ENCODE peak calls at places on chromosomes 2 and 18, in eight cellular contexts. D is Peyer's patch; B is heart left ventricle; L is CD8-positive, alpha-beta memory T cell; C is fibroblast of lung; Z is SJSA1; K is mammary epithelial cell; Y is right lobe of liver. T is an unnamed sample.

GRCh38 chr18:55179460-55180195 is 220.4 kb upstream of the CCDC68 start:
- DNase-seq in D (no peak), B (no peak), L (no peak), C (peak; percentile 75), Z (no peak), K (no peak), Y (no peak), T (no peak)

GRCh38 chr2:237471457-237472186 is 15.4 kb upstream of the MLPH start:
- DNase-seq in D (no peak), B (peak; percentile 62), L (no peak), C (peak; percentile 45), Z (peak; percentile 72), K (no peak), Y (no peak), T (peak; percentile 58)

GRCh38 chr2:33498291-33498956 is 22.0 kb downstream of the RASGRP3 start:
- DNase-seq in D (no peak), B (no peak), L (no peak), C (peak; percentile 60), Z (no peak), K (no peak), Y (no peak), T (no peak)

GRCh38 chr2:156065912-156066311 is 266.6 kb downstream of the NR4A2 start:
- DNase-seq in D (no peak), B (no peak), L (no peak), C (no peak), Z (no peak), K (no peak), Y (no peak), T (no peak)

GRCh38 chr2:179274749-179275148 is 10.1 kb upstream of the SESTD1 start:
- DNase-seq in D (no peak), B (no peak), L (no peak), C (no peak), Z (no peak), K (no peak), Y (no peak), T (no peak)

GRCh38 chr18:12035481-12035880 is 54.2 kb downstream of the IMPA2 start:
- DNase-seq in D (no peak), B (no peak), L (no peak), C (no peak), Z (peak; percentile 26), K (no peak), Y (no peak), T (no peak)

GRCh38 chr2:30373881-30374302 is 73.2 kb upstream of the LCLAT1 start:
- DNase-seq in D (no peak), B (no peak), L (no peak), C (peak; percentile 77), Z (peak; percentile 67), K (peak; percentile 56), Y (no peak), T (no peak)

GRCh38 chr2:133790706-133791105 is 222.4 kb upstream of the NCKAP5 start:
- DNase-seq in D (no peak), B (no peak), L (no peak), C (peak; percentile 75), Z (no peak), K (no peak), Y (no peak), T (no peak)

GRCh38 chr18:48869591-48869990 is 81.2 kb downstream of the SMAD7 start:
- DNase-seq in D (no peak), B (peak; percentile 23), L (no peak), C (no peak), Z (no peak), K (no peak), Y (no peak), T (no peak)

GRCh38 chr2:10499275-10499907 is 51.3 kb upstream of the ODC1 start:
- DNase-seq in D (no peak), B (peak; percentile 10), L (no peak), C (no peak), Z (peak; percentile 21), K (peak; percentile 39), Y (no peak), T (no peak)

GRCh38 chr2:38073211-38074005 is 2.5 kb downstream of the CYP1B1 start:
- DNase-seq in D (no peak), B (no peak), L (no peak), C (peak; percentile 21), Z (no peak), K (no peak), Y (peak; percentile 63), T (no peak)

GRCh38 chr18:604771-605170 is 8.0 kb downstream of the CLUL1 start:
- DNase-seq in D (no peak), B (no peak), L (no peak), C (no peak), Z (no peak), K (no peak), Y (no peak), T (no peak)

GRCh38 chr2:216949685-216950397 is 90.0 kb upstream of the TNP1 start:
- DNase-seq in D (no peak), B (no peak), L (no peak), C (no peak), Z (no peak), K (no peak), Y (no peak), T (no peak)

GRCh38 chr18:39051013-39051412 is 1485.4 kb upstream of the CELF4 start:
- DNase-seq in D (no peak), B (no peak), L (no peak), C (peak; percentile 43), Z (no peak), K (peak; percentile 25), Y (no peak), T (no peak)

GRCh38 chr2:106336740-106337139 is 131.5 kb downstream of the RGPD3 start:
- DNase-seq in D (no peak), B (no peak), L (no peak), C (no peak), Z (no peak), K (no peak), Y (no peak), T (no peak)

DNA sequence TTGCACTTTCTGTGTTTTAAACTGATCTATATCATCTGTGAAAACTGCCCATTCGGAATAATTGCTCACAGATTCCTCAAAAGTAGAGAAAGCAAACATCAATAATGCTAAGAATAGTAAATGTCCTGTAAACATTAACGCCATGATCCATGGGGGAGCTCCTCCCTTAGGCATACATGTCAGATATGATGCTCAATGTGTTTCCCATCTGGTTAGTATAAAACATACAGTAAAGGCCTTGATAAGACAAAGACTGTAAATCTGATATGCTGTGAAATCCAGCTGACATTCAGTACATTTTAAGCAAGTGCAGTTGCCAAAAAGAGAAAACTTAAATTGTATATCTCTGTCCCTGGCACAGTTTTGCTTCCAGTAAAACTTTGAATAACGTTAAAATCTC is 2.1 kb downstream of the DSEL start:
- DNase-seq in D (no peak), B (no peak), L (no peak), C (no peak), Z (no peak), K (no peak), Y (no peak), T (no peak)
- H3K4me3 ChIP-seq in D (no peak overlapping the region), B (peak overlapping the region; percentile 68), L (no peak overlapping the region), C (peak overlapping the region; percentile 89), Z (no peak overlapping the region), K (no peak overlapping the region), Y (no peak overlapping the region), T (no peak overlapping the region)

GRCh38 chr2:149329068-149329467 is 1.3 kb upstream of the LYPD6 start:
- DNase-seq in D (no peak), B (no peak), L (no peak), C (no peak), Z (no peak), K (no peak), Y (no peak), T (no peak)

GRCh38 chr2:149331023-149331400 is 625 bp downstream of the LYPD6 start:
- DNase-seq in D (no peak), B (no peak), L (no peak), C (no peak), Z (no peak), K (no peak), Y (no peak), T (no peak)

GRCh38 chr2:149332364-149332763 is 2.0 kb downstream of the LYPD6 start:
- DNase-seq in D (no peak), B (no peak), L (no peak), C (no peak), Z (no peak), K (no peak), Y (no peak), T (no peak)

GRCh38 chr2:149329470-149330126 is 789 bp upstream of the LYPD6 start:
- DNase-seq in D (no peak), B (no peak), L (no peak), C (peak; percentile 67), Z (peak; percentile 70), K (peak; percentile 51), Y (peak; percentile 73), T (peak; percentile 59)

DNA sequence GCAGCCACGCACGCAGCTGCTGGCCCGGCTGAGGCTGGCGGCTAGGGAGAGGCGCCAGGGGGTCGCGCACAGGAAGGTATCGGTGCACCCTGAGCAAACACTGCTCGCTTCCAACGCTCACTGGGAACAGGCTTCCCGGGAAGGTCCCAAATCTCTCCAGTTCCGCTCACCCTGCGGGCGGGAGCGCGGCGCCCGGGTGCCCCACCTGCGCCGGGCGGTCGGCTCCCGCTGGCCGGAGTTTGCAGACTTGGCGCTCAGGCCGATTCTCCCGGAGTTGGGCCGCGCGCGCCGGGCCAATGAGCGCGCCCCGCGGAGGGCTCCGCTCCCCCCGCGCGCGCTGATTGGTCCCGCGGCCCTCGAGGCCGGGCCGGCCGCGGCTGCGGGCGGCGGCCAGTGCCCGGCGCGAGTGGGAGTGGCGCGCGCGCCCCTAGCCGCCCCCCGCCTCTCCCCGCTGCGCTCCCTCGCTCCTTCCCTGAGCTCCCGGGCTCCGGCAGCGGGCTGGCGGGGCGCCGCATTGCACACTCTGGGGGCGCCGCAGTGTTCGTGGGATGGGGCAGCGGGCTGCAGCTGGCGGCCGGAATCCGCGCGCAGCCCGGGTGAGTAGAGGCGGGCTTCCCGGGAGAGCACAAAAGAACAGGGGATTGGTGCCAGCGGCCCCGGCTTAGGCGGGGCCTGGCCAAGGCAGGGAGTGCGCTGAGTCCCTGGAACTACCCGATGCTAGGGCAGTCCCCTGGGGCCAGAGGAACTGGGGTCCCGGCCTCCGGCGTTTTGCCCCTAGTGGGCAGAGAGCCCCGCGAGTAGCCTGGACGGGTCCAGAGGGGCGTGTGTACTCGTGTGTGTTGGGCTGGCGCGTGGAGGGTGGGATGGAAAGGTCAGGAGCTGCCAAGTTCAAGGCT is at the start of gene LYPD6:
- DNase-seq in D (peak; percentile 84), B (peak; percentile 69), L (no peak), C (peak; percentile 76), Z (peak; percentile 67), K (peak; percentile 72), Y (peak; percentile 85), T (peak; percentile 73)
- H3K27ac ChIP-seq in D (peak within 1 kb of the TSS; percentile 60), B (no peak within 1 kb of the TSS), L (no peak within 1 kb of the TSS), C (no peak within 1 kb of the TSS), Z (peak within 1 kb of the TSS; percentile 40), K (no peak within 1 kb of the TSS), Y (peak within 1 kb of the TSS; percentile 48), T (peak within 1 kb of the TSS; percentile 67)

DNA sequence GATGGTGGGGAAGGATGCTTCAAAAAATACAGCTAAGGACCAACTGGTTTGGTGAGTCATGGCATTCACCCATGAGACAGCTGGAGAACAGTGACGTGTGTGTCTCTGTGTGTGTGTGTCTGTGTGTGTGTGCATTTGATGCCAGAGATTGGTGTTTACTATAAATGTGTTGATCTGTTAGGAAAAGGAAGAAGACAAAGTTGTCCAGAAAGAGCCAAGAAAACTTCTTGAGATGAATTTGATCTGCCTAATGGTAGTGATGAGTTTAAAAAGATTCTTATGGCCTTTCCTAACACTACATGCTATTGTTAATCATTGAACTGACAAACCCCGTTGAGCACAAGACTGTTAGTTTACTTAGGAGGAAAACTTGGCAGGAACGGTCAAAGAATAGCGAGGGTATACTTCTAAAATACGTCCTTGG is 36.4 kb upstream of the IL1R1 start:
- DNase-seq in D (no peak), B (no peak), L (no peak), C (peak; percentile 82), Z (no peak), K (no peak), Y (no peak), T (no peak)
- H3K4me3 ChIP-seq in D (no peak overlapping the region), B (no peak overlapping the region), L (no peak overlapping the region), C (peak overlapping the region; percentile 64), Z (no peak overlapping the region), K (no peak overlapping the region), Y (peak overlapping the region; percentile 55), T (peak overlapping the region; percentile 42)

GRCh38 chr2:55693181-55694125 is at the start of gene PNPT1:
- DNase-seq in D (peak; percentile 95), B (peak; percentile 96), L (peak; percentile 89), C (peak; percentile 90), Z (peak; percentile 95), K (peak; percentile 93), Y (peak; percentile 96), T (peak; percentile 94)
- H3K27ac ChIP-seq in D (no peak within 1 kb of the TSS), B (peak within 1 kb of the TSS; percentile 61), L (peak within 1 kb of the TSS; percentile 76), C (peak within 1 kb of the TSS; percentile 84), Z (peak within 1 kb of the TSS; percentile 46), K (peak within 1 kb of the TSS; percentile 85), Y (peak within 1 kb of the TSS; percentile 11), T (peak within 1 kb of the TSS; percentile 66)